ENCODE peak calls at places on chromosomes 7 and 10, in eight cellular contexts. Q is CD4-positive, alpha-beta T cell; O is keratinocyte; Z is stomach; I is fibroblast of pulmonary artery; M is HT1080; C is hepatocyte; K is Ammon's horn. Y is an unnamed sample.

GRCh38 chr10:110067960-110068770 is 60.4 kb downstream of the ADD3 start:
- DNase-seq in I (peak; percentile 48), M (no peak), C (no peak), Z (no peak), O (no peak), K (no peak), Q (peak; percentile 31), Y (peak; percentile 13)

GRCh38 chr10:15140640-15141039 is 27.9 kb downstream of the NMT2 start:
- DNase-seq in C (no peak), M (no peak), I (no peak), K (peak; percentile 57), Q (no peak), O (no peak), Z (no peak), Y (no peak)

GRCh38 chr7:32536585-32536984 is 41.3 kb downstream of the AVL9 start:
- DNase-seq in M (peak; percentile 82), Q (no peak), K (no peak), I (peak; percentile 66), Z (no peak), O (peak; percentile 19), C (no peak), Y (peak; percentile 88)

GRCh38 chr10:58179238-58179637 is 88.5 kb downstream of the IPMK start:
- DNase-seq in K (no peak), Z (no peak), I (peak; percentile 44), Q (no peak), M (no peak), O (no peak), C (no peak), Y (peak; percentile 58)

GRCh38 chr10:10598297-10598696 is 419.4 kb upstream of the CELF2 start:
- DNase-seq in K (no peak), Z (no peak), M (no peak), I (no peak), C (no peak), Q (no peak), O (no peak), Y (no peak)

GRCh38 chr7:37690206-37690605 is 6.6 kb downstream of the GPR141 start:
- DNase-seq in I (no peak), K (peak; percentile 50), C (no peak), O (no peak), M (no peak), Z (no peak), Q (no peak), Y (no peak)

GRCh38 chr7:130887182-130888016 is 153.4 kb upstream of the KLF14 start:
- DNase-seq in M (peak; percentile 95), I (peak; percentile 86), O (no peak), Z (no peak), Q (no peak), C (no peak), K (no peak), Y (no peak)

GRCh38 chr7:134362587-134363483 is 46.1 kb upstream of the SLC35B4 start:
- DNase-seq in M (no peak), O (no peak), I (peak; percentile 66), C (no peak), K (no peak), Z (no peak), Q (no peak), Y (no peak)

GRCh38 chr10:77333610-77334340 is 303.8 kb downstream of the KCNMA1 start:
- DNase-seq in C (peak; percentile 66), K (no peak), Q (no peak), M (peak; percentile 59), I (no peak), Z (no peak), O (no peak), Y (no peak)

GRCh38 chr7:133611955-133612354 is 359.1 kb downstream of the EXOC4 start:
- DNase-seq in M (no peak), O (no peak), C (no peak), Q (no peak), I (no peak), K (no peak), Z (no peak), Y (no peak)

GRCh38 chr10:42992156-42992956 is 84.5 kb upstream of the RET start:
- DNase-seq in K (no peak), M (no peak), O (no peak), C (no peak), Z (no peak), I (no peak), Q (no peak), Y (no peak)

GRCh38 chr7:84232653-84233052 is 38.1 kb upstream of the SEMA3A start:
- DNase-seq in I (peak; percentile 69), O (no peak), C (no peak), M (no peak), Z (no peak), Q (no peak), K (no peak), Y (peak; percentile 24)

GRCh38 chr7:97835296-97836138 is 36.7 kb downstream of the ASNS start:
- DNase-seq in M (peak; percentile 40), C (peak; percentile 86), I (peak; percentile 83), Z (peak; percentile 71), K (peak; percentile 83), Q (peak; percentile 47), O (peak; percentile 1), Y (peak; percentile 78)

GRCh38 chr7:116955801-116956514 is 2.7 kb downstream of the ST7 start:
- DNase-seq in K (peak; percentile 18), Z (no peak), M (no peak), Q (no peak), I (peak; percentile 63), C (no peak), O (no peak), Y (no peak)

GRCh38 chr10:80509403-80510161 is 28.1 kb upstream of the SH2D4B start:
- DNase-seq in M (peak; percentile 97), I (peak; percentile 92), Z (no peak), Q (no peak), O (no peak), K (no peak), C (no peak), Y (peak; percentile 77)

GRCh38 chr7:26103541-26104070 is 48.4 kb upstream of the NFE2L3 start:
- DNase-seq in Z (no peak), C (no peak), Q (no peak), M (no peak), O (no peak), K (no peak), I (no peak), Y (no peak)

GRCh38 chr10:124589491-124590006 is 127.9 kb downstream of the LHPP start:
- DNase-seq in M (no peak), K (peak; percentile 85), Z (peak; percentile 73), Q (no peak), O (no peak), C (no peak), I (peak; percentile 30), Y (no peak)

GRCh38 chr7:69880848-69881247 is 282.6 kb downstream of the AUTS2 start:
- DNase-seq in C (no peak), O (no peak), Q (no peak), M (no peak), I (no peak), K (no peak), Z (no peak), Y (no peak)

GRCh38 chr7:30148951-30149459 is 14.2 kb downstream of the MTURN start:
- DNase-seq in Z (peak; percentile 35), M (no peak), Q (peak; percentile 47), I (no peak), K (no peak), C (no peak), O (peak; percentile 79), Y (no peak)

GRCh38 chr10:69911571-69912528 is 110.1 kb downstream of the COL13A1 start:
- DNase-seq in Z (peak; percentile 55), K (peak; percentile 77), Q (no peak), M (no peak), O (no peak), I (peak; percentile 39), C (no peak), Y (no peak)

GRCh38 chr10:4867520-4868356 is 41.7 kb downstream of the AKR1E2 start:
- DNase-seq in I (peak; percentile 71), O (no peak), Z (no peak), C (peak; percentile 37), Q (no peak), K (no peak), M (peak; percentile 27), Y (peak; percentile 35)

GRCh38 chr10:97580421-97581367 is 3.5 kb upstream of the HOGA1 start:
- DNase-seq in K (no peak), I (no peak), Z (no peak), O (no peak), M (no peak), C (no peak), Q (no peak), Y (no peak)

GRCh38 chr10:123517901-123518300 is 148.3 kb upstream of the GPR26 start:
- DNase-seq in Q (no peak), Z (no peak), I (no peak), C (no peak), K (no peak), M (no peak), O (no peak), Y (no peak)

GRCh38 chr10:35635576-35635975 is 6.5 kb downstream of the FZD8 start:
- DNase-seq in Q (no peak), Z (no peak), M (peak; percentile 71), K (peak; percentile 83), C (peak; percentile 83), I (peak; percentile 81), O (peak; percentile 46), Y (peak; percentile 60)

GRCh38 chr10:44039599-44039998 is 345.3 kb downstream of the CXCL12 start:
- DNase-seq in K (no peak), Q (no peak), C (no peak), O (no peak), Z (no peak), M (no peak), I (no peak), Y (no peak)

GRCh38 chr10:114715171-114715670 is 57.1 kb upstream of the ABLIM1 start:
- DNase-seq in O (no peak), K (no peak), M (no peak), Z (no peak), I (peak; percentile 59), Q (no peak), C (no peak), Y (peak; percentile 37)

GRCh38 chr10:13885238-13885990 is 298.6 kb downstream of the PRPF18 start:
- DNase-seq in K (peak; percentile 96), I (no peak), C (no peak), Q (no peak), O (no peak), M (no peak), Z (no peak), Y (no peak)

GRCh38 chr7:356087-356486 is 66.1 kb downstream of the FOXL3 start:
- DNase-seq in Z (no peak), K (no peak), O (peak; percentile 38), C (no peak), I (no peak), M (no peak), Q (no peak), Y (no peak)

GRCh38 chr10:104735469-104735868 is 94.4 kb downstream of the SORCS3 start:
- DNase-seq in K (no peak), C (no peak), Z (no peak), Q (no peak), O (no peak), I (no peak), M (no peak), Y (no peak)

GRCh38 chr7:66033471-66034385 is 41.9 kb upstream of the ASL start:
- DNase-seq in K (no peak), Z (no peak), M (no peak), O (no peak), C (no peak), I (no peak), Q (no peak), Y (no peak)

GRCh38 chr7:44063547-44063893 is 1.8 kb downstream of the PGAM2 start:
- DNase-seq in K (no peak), O (no peak), Q (no peak), I (no peak), M (no peak), Z (no peak), C (no peak), Y (no peak)

GRCh38 chr10:17344206-17344605 is 110.2 kb downstream of the ST8SIA6 start:
- DNase-seq in K (no peak), Q (no peak), I (no peak), C (no peak), O (no peak), Z (no peak), M (no peak), Y (no peak)

GRCh38 chr10:124389613-124390361 is 28.9 kb downstream of the OAT start:
- DNase-seq in Z (no peak), M (no peak), Q (no peak), I (no peak), K (no peak), C (no peak), O (no peak), Y (no peak)

GRCh38 chr7:1204460-1204859 is 28.2 kb upstream of the UNCX start:
- DNase-seq in M (no peak), K (no peak), Q (no peak), C (no peak), Z (no peak), O (no peak), I (no peak), Y (no peak)